ENCODE peak calls at places on chromosome 22, in seven cellular contexts. One of them, this sample, is unnamed. For H3K27me3 and H3K36me3, the result is how much of the 10 kb centered on the place peaks cover.

GRCh38 chr22:46044718-46045458 is 67.9 kb upstream of the WNT7B start:
- DNase-seq in GM23338: peak
- DNase-seq in IMR-90: no peak
- DNase-seq in small intestine: no peak
- DNase-seq in breast epithelium: no peak
- DNase-seq in PC-9: no peak
- DNase-seq in A673: no peak
- DNase-seq in this sample: peak

GRCh38 chr22:37563153-37564081 is 3.1 kb downstream of the CDC42EP1 start:
- DNase-seq in A673: no peak
- DNase-seq in GM23338: peak
- DNase-seq in PC-9: peak
- DNase-seq in IMR-90: peak
- DNase-seq in small intestine: peak
- DNase-seq in breast epithelium: peak
- DNase-seq in this sample: no peak

GRCh38 chr22:37625737-37626136 is 13.7 kb upstream of the SH3BP1 start:
- DNase-seq in A673: no peak
- DNase-seq in breast epithelium: no peak
- DNase-seq in IMR-90: no peak
- DNase-seq in PC-9: no peak
- DNase-seq in small intestine: no peak
- DNase-seq in GM23338: no peak
- DNase-seq in this sample: no peak

GRCh38 chr22:45254789-45255261 is 14.1 kb upstream of the KIAA0930 start:
- DNase-seq in GM23338: no peak
- DNase-seq in A673: no peak
- DNase-seq in breast epithelium: no peak
- DNase-seq in IMR-90: no peak
- DNase-seq in small intestine: no peak
- DNase-seq in PC-9: no peak
- DNase-seq in this sample: no peak

GRCh38 chr22:46054878-46055158 is 77.9 kb upstream of the WNT7B start:
- DNase-seq in PC-9: no peak
- DNase-seq in GM23338: no peak
- DNase-seq in IMR-90: no peak
- DNase-seq in breast epithelium: no peak
- DNase-seq in A673: no peak
- DNase-seq in small intestine: peak
- DNase-seq in this sample: no peak

GRCh38 chr22:44819966-44820631 is 67.7 kb downstream of the ARHGAP8 start:
- DNase-seq in small intestine: no peak
- DNase-seq in A673: no peak
- DNase-seq in GM23338: peak
- DNase-seq in PC-9: no peak
- DNase-seq in IMR-90: no peak
- DNase-seq in breast epithelium: no peak
- DNase-seq in this sample: peak

GRCh38 chr22:26711205-26711958 is 54.0 kb downstream of the MIAT start:
- DNase-seq in A673: no peak
- DNase-seq in breast epithelium: no peak
- DNase-seq in small intestine: peak
- DNase-seq in IMR-90: peak
- DNase-seq in PC-9: no peak
- DNase-seq in GM23338: no peak
- DNase-seq in this sample: no peak

GRCh38 chr22:28955817-28956216 is 72.4 kb downstream of the ZNRF3 start:
- DNase-seq in breast epithelium: no peak
- DNase-seq in small intestine: no peak
- DNase-seq in A673: no peak
- DNase-seq in PC-9: no peak
- DNase-seq in GM23338: no peak
- DNase-seq in IMR-90: no peak
- DNase-seq in this sample: no peak

GRCh38 chr22:47154621-47155081 is 392.2 kb downstream of the TBC1D22A start:
- DNase-seq in GM23338: no peak
- DNase-seq in PC-9: no peak
- DNase-seq in small intestine: no peak
- DNase-seq in IMR-90: peak
- DNase-seq in A673: peak
- DNase-seq in breast epithelium: peak
- DNase-seq in this sample: no peak

GRCh38 chr22:29951675-29952413 is 68.9 kb downstream of the MTMR3 start:
- DNase-seq in small intestine: no peak
- DNase-seq in breast epithelium: no peak
- DNase-seq in GM23338: no peak
- DNase-seq in PC-9: no peak
- DNase-seq in A673: no peak
- DNase-seq in IMR-90: no peak
- DNase-seq in this sample: no peak

GRCh38 chr22:46070722-46071450 is 79.4 kb upstream of the PPARA start:
- DNase-seq in breast epithelium: no peak
- DNase-seq in A673: peak
- DNase-seq in small intestine: peak
- DNase-seq in GM23338: peak
- DNase-seq in PC-9: no peak
- DNase-seq in IMR-90: peak
- DNase-seq in this sample: peak

GRCh38 chr22:45308624-45309421 is 911 bp upstream of the FAM118A start:
- DNase-seq in PC-9: no peak
- DNase-seq in GM23338: peak
- DNase-seq in IMR-90: no peak
- DNase-seq in A673: no peak
- DNase-seq in small intestine: peak
- DNase-seq in breast epithelium: peak
- DNase-seq in this sample: peak

GRCh38 chr22:20061481-20061861 is 18.6 kb upstream of the DGCR8 start:
- DNase-seq in small intestine: no peak
- DNase-seq in IMR-90: peak
- DNase-seq in PC-9: no peak
- DNase-seq in A673: no peak
- DNase-seq in GM23338: no peak
- DNase-seq in breast epithelium: no peak
- DNase-seq in this sample: peak

GRCh38 chr22:45889539-45890350 is 87.2 kb downstream of the WNT7B start:
- DNase-seq in IMR-90: peak
- DNase-seq in breast epithelium: no peak
- DNase-seq in GM23338: peak
- DNase-seq in PC-9: no peak
- DNase-seq in small intestine: no peak
- DNase-seq in A673: no peak
- DNase-seq in this sample: no peak

GRCh38 chr22:26550498-26551033 is 38.3 kb upstream of the TFIP11 start:
- DNase-seq in A673: no peak
- DNase-seq in GM23338: peak
- DNase-seq in small intestine: no peak
- DNase-seq in PC-9: no peak
- DNase-seq in breast epithelium: no peak
- DNase-seq in IMR-90: peak
- DNase-seq in this sample: no peak

GRCh38 chr22:17576475-17576874 is 13.2 kb downstream of the SLC25A18 start:
- DNase-seq in small intestine: no peak
- DNase-seq in A673: peak
- DNase-seq in breast epithelium: peak
- DNase-seq in GM23338: peak
- DNase-seq in IMR-90: peak
- DNase-seq in PC-9: peak
- DNase-seq in this sample: no peak

GRCh38 chr22:26273011-26273675 is 103.9 kb downstream of the SEZ6L start:
- DNase-seq in A673: no peak
- DNase-seq in IMR-90: no peak
- DNase-seq in PC-9: no peak
- DNase-seq in small intestine: no peak
- DNase-seq in breast epithelium: no peak
- DNase-seq in GM23338: no peak
- DNase-seq in this sample: no peak

GRCh38 chr22:48161354-48161753 is 1398.9 kb downstream of the TBC1D22A start:
- DNase-seq in IMR-90: no peak
- DNase-seq in breast epithelium: no peak
- DNase-seq in GM23338: no peak
- DNase-seq in small intestine: no peak
- DNase-seq in PC-9: no peak
- DNase-seq in A673: no peak
- DNase-seq in this sample: no peak
- H3K4me3 ChIP-seq in IMR-90: no peak
- H3K4me3 ChIP-seq in breast epithelium: no peak
- H3K4me3 ChIP-seq in GM23338: no peak
- H3K4me3 ChIP-seq in small intestine: no peak
- H3K4me3 ChIP-seq in PC-9: no peak
- H3K4me3 ChIP-seq in A673: no peak
- H3K4me3 ChIP-seq in this sample: no peak

GRCh38 chr22:49284931-49285330 is 542.7 kb downstream of the BRD1 start:
- DNase-seq in breast epithelium: no peak
- DNase-seq in GM23338: no peak
- DNase-seq in A673: no peak
- DNase-seq in PC-9: no peak
- DNase-seq in small intestine: no peak
- DNase-seq in IMR-90: no peak
- DNase-seq in this sample: no peak
- H3K27me3 ChIP-seq in breast epithelium: under half
- H3K27me3 ChIP-seq in GM23338: under half
- H3K27me3 ChIP-seq in A673: under half
- H3K27me3 ChIP-seq in PC-9: half or more
- H3K27me3 ChIP-seq in small intestine: under half
- H3K27me3 ChIP-seq in IMR-90: under half
- H3K27me3 ChIP-seq in this sample: under half

GRCh38 chr22:22855617-22856308 is 31.9 kb upstream of the IGLL5 start:
- DNase-seq in PC-9: no peak
- DNase-seq in GM23338: peak
- DNase-seq in A673: peak
- DNase-seq in IMR-90: no peak
- DNase-seq in small intestine: peak
- DNase-seq in breast epithelium: no peak
- DNase-seq in this sample: peak
- H3K36me3 ChIP-seq in PC-9: under half
- H3K36me3 ChIP-seq in GM23338: under half
- H3K36me3 ChIP-seq in A673: under half
- H3K36me3 ChIP-seq in IMR-90: under half
- H3K36me3 ChIP-seq in small intestine: under half
- H3K36me3 ChIP-seq in breast epithelium: under half
- H3K36me3 ChIP-seq in this sample: under half

DNA sequence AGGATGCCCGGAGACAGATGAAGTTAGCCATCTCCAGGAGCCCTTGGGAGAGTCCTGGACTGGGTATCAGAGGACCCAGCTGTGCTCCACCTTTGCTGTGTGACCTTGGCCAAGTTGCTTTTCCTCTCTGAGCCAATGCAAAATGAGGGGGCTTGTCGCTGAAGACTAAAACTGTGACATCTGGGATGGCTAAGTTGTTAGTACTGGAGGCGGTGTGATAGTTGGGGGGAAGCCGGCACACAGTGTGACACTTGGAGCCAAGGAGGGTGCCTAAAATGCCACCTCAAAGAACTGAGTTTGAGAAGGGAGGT is 481 bp downstream of the INPP5J start:
- DNase-seq in GM23338: no peak
- DNase-seq in small intestine: no peak
- DNase-seq in PC-9: no peak
- DNase-seq in breast epithelium: no peak
- DNase-seq in A673: no peak
- DNase-seq in IMR-90: no peak
- DNase-seq in this sample: no peak
- H3K4me3 ChIP-seq in GM23338: peak
- H3K4me3 ChIP-seq in small intestine: peak
- H3K4me3 ChIP-seq in PC-9: peak
- H3K4me3 ChIP-seq in breast epithelium: no peak
- H3K4me3 ChIP-seq in A673: peak
- H3K4me3 ChIP-seq in IMR-90: peak
- H3K4me3 ChIP-seq in this sample: peak

GRCh38 chr22:39994566-39995345 is at the start of gene FAM83F:
- DNase-seq in breast epithelium: no peak
- DNase-seq in IMR-90: no peak
- DNase-seq in GM23338: peak
- DNase-seq in small intestine: peak
- DNase-seq in A673: no peak
- DNase-seq in PC-9: no peak
- DNase-seq in this sample: peak
- H3K27me3 ChIP-seq in breast epithelium: under half
- H3K27me3 ChIP-seq in IMR-90: half or more
- H3K27me3 ChIP-seq in GM23338: under half
- H3K27me3 ChIP-seq in small intestine: under half
- H3K27me3 ChIP-seq in A673: under half
- H3K27me3 ChIP-seq in PC-9: under half
- H3K27me3 ChIP-seq in this sample: under half

GRCh38 chr22:38727123-38727522 is 21.4 kb downstream of the GTPBP1 start:
- DNase-seq in IMR-90: no peak
- DNase-seq in A673: no peak
- DNase-seq in small intestine: no peak
- DNase-seq in GM23338: no peak
- DNase-seq in PC-9: no peak
- DNase-seq in breast epithelium: no peak
- DNase-seq in this sample: no peak
- H3K36me3 ChIP-seq in IMR-90: half or more
- H3K36me3 ChIP-seq in A673: half or more
- H3K36me3 ChIP-seq in small intestine: under half
- H3K36me3 ChIP-seq in GM23338: half or more
- H3K36me3 ChIP-seq in PC-9: half or more
- H3K36me3 ChIP-seq in breast epithelium: under half
- H3K36me3 ChIP-seq in this sample: half or more

GRCh38 chr22:27750866-27751265 is 50.7 kb downstream of the MN1 start:
- DNase-seq in PC-9: no peak
- DNase-seq in small intestine: no peak
- DNase-seq in breast epithelium: no peak
- DNase-seq in GM23338: no peak
- DNase-seq in A673: no peak
- DNase-seq in IMR-90: no peak
- DNase-seq in this sample: no peak

GRCh38 chr22:27746918-27747317 is 54.6 kb downstream of the MN1 start:
- DNase-seq in A673: no peak
- DNase-seq in breast epithelium: no peak
- DNase-seq in GM23338: no peak
- DNase-seq in IMR-90: no peak
- DNase-seq in PC-9: no peak
- DNase-seq in small intestine: no peak
- DNase-seq in this sample: no peak

GRCh38 chr22:27749597-27750225 is 51.8 kb downstream of the MN1 start:
- DNase-seq in A673: no peak
- DNase-seq in IMR-90: peak
- DNase-seq in small intestine: no peak
- DNase-seq in GM23338: peak
- DNase-seq in PC-9: no peak
- DNase-seq in breast epithelium: no peak
- DNase-seq in this sample: peak

GRCh38 chr22:27747396-27748256 is 53.9 kb downstream of the MN1 start:
- DNase-seq in breast epithelium: no peak
- DNase-seq in PC-9: no peak
- DNase-seq in A673: no peak
- DNase-seq in GM23338: peak
- DNase-seq in IMR-90: no peak
- DNase-seq in small intestine: no peak
- DNase-seq in this sample: peak

GRCh38 chr22:27748355-27749168 is 53.0 kb downstream of the MN1 start:
- DNase-seq in A673: no peak
- DNase-seq in GM23338: peak
- DNase-seq in breast epithelium: no peak
- DNase-seq in PC-9: no peak
- DNase-seq in IMR-90: peak
- DNase-seq in small intestine: no peak
- DNase-seq in this sample: peak
- H3K4me3 ChIP-seq in A673: no peak
- H3K4me3 ChIP-seq in GM23338: peak
- H3K4me3 ChIP-seq in breast epithelium: no peak
- H3K4me3 ChIP-seq in PC-9: no peak
- H3K4me3 ChIP-seq in IMR-90: no peak
- H3K4me3 ChIP-seq in small intestine: no peak
- H3K4me3 ChIP-seq in this sample: no peak

This sample was measured in H7.